ENCODE peak calls at places on chromosome 2, in ten cellular contexts. Y, X, P, L, F, T, Q, S, M and V are unnamed samples.
A peak's percentile ranks its signal among the peaks of the same experiment; 100 is the strongest.

GRCh38 chr2:173963323-173963816 is 1.8 kb downstream of the SP3 start:
- DNase-seq in Q (peak; percentile 51), M (no peak), P (peak; percentile 78), L (no peak), S (peak; percentile 72), Y (peak; percentile 39), T (no peak), X (peak; percentile 87), F (peak; percentile 18), V (no peak)

GRCh38 chr2:19377717-19378116 is 19.3 kb upstream of the OSR1 start:
- DNase-seq in T (no peak), L (no peak), Q (no peak), X (no peak), P (no peak), M (no peak), Y (no peak), F (no peak), S (no peak), V (no peak)

GRCh38 chr2:171762879-171763573 is 75.8 kb downstream of the DYNC1I2 start:
- DNase-seq in P (no peak), Q (no peak), M (no peak), X (peak; percentile 22), F (no peak), L (no peak), Y (no peak), T (no peak), S (peak; percentile 59), V (no peak)

GRCh38 chr2:109439897-109440506 is 173.8 kb downstream of the SEPTIN10 start:
- DNase-seq in F (no peak), T (no peak), L (no peak), X (no peak), S (no peak), Q (no peak), M (no peak), P (no peak), Y (no peak), V (no peak)

GRCh38 chr2:188813315-188813714 is 160.9 kb upstream of the COL3A1 start:
- DNase-seq in Q (no peak), P (no peak), Y (no peak), M (no peak), T (no peak), F (no peak), S (peak; percentile 86), L (no peak), X (no peak), V (no peak)

GRCh38 chr2:147511491-147511948 is 333.3 kb upstream of the ACVR2A start:
- DNase-seq in Y (peak; percentile 42), M (no peak), Q (no peak), F (no peak), T (no peak), L (no peak), X (peak; percentile 18), S (peak; percentile 26), P (no peak), V (no peak)

GRCh38 chr2:17083902-17084301 is 418.3 kb upstream of the CYRIA start:
- DNase-seq in X (peak; percentile 1), S (peak; percentile 88), P (no peak), Q (no peak), L (no peak), Y (no peak), F (no peak), T (no peak), M (no peak), V (no peak)

GRCh38 chr2:218727502-218728165 is 17.0 kb downstream of the TTLL4 start:
- DNase-seq in L (no peak), S (no peak), M (no peak), Y (no peak), X (peak; percentile 32), Q (no peak), F (no peak), T (no peak), P (peak; percentile 78), V (no peak)

GRCh38 chr2:43212931-43213330 is 13.5 kb downstream of the ZFP36L2 start:
- DNase-seq in X (no peak), Q (no peak), M (peak; percentile 80), T (peak; percentile 76), P (no peak), F (peak; percentile 40), S (no peak), L (no peak), Y (peak; percentile 79), V (no peak)

GRCh38 chr2:190216829-190217228 is 102.8 kb downstream of the HIBCH start:
- DNase-seq in L (no peak), F (no peak), M (no peak), X (peak; percentile 27), P (no peak), Y (no peak), Q (no peak), T (no peak), S (no peak), V (no peak)

GRCh38 chr2:48905696-48906095 is 150.2 kb upstream of the LHCGR start:
- DNase-seq in M (no peak), S (no peak), Y (peak; percentile 47), T (peak; percentile 49), Q (no peak), P (no peak), F (no peak), X (no peak), L (no peak), V (no peak)

GRCh38 chr2:72497761-72498160 is 328.1 kb downstream of the EXOC6B start:
- DNase-seq in L (no peak), Q (no peak), S (peak; percentile 15), M (no peak), P (no peak), X (peak; percentile 49), T (no peak), Y (no peak), F (no peak), V (no peak)
- H3K9me3 ChIP-seq in L (no peaks in the 10 kb centered on the region), Q (peaks cover 3% of the 10 kb centered on the region), S (no peaks in the 10 kb centered on the region), M (no peaks in the 10 kb centered on the region), P (no peaks in the 10 kb centered on the region), X (no peaks in the 10 kb centered on the region), T (no peaks in the 10 kb centered on the region), Y (no peaks in the 10 kb centered on the region), F (no peaks in the 10 kb centered on the region), V (no peaks in the 10 kb centered on the region)

DNA sequence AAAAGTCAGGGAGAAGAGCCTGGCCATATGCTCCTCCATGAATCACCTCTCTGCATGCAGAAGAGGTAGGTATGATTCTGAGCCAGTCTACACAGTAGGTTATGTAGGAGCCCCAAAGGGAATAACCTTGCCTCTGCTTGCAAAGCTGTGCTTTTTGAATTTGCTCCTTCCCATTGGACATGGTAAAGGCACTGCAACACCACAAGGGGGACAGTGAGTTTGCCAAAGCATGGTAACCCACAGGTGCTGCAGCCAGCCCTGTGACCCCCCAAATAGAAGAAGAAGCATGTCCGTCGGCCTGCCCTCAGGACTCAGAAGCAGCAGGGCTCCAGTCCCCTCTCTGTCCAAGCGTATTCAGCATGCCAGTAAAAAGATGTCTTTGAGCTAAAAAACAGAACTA is 51.0 kb upstream of the BCL2L11 start:
- DNase-seq in Y (no peak), S (no peak), F (no peak), L (no peak), Q (no peak), T (no peak), X (no peak), M (no peak), P (no peak), V (no peak)
- TF ChIP-seq CTCF in Y (no peak), S (no peak), F (no peak), L (no peak), Q (no peak), T (no peak), X (peak; percentile 24), M (no peak), P (peak; percentile 12), V (no peak)

DNA sequence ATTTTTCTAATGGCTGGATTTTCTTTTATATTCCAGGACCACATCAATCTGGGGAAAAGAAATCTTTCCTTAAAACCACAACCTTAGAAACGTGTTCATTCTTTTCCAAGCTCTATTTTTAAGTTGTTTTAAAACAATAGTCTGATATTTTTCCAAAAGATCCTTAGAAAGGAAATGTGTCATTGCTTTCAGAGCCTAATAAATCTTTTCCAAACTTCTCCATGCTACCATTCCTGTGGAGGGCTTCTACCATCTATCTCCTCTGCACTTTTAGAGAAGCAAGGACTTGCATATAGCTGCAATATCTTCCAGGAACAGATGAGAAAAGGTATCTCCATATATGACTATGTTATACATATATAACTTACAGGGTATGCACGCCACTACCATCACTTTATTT is 21.2 kb downstream of the WDFY1 start:
- DNase-seq in X (no peak), M (no peak), L (no peak), P (no peak), S (peak; percentile 48), Q (no peak), F (no peak), Y (no peak), T (no peak), V (no peak)
- H3K9me3 ChIP-seq in X (peaks cover 19% of the 10 kb centered on the region), M (no peaks in the 10 kb centered on the region), L (no peaks in the 10 kb centered on the region), P (peaks cover 13% of the 10 kb centered on the region), S (no peaks in the 10 kb centered on the region), Q (peaks cover 13% of the 10 kb centered on the region), F (no peaks in the 10 kb centered on the region), Y (no peaks in the 10 kb centered on the region), T (no peaks in the 10 kb centered on the region), V (no peaks in the 10 kb centered on the region)

DNA sequence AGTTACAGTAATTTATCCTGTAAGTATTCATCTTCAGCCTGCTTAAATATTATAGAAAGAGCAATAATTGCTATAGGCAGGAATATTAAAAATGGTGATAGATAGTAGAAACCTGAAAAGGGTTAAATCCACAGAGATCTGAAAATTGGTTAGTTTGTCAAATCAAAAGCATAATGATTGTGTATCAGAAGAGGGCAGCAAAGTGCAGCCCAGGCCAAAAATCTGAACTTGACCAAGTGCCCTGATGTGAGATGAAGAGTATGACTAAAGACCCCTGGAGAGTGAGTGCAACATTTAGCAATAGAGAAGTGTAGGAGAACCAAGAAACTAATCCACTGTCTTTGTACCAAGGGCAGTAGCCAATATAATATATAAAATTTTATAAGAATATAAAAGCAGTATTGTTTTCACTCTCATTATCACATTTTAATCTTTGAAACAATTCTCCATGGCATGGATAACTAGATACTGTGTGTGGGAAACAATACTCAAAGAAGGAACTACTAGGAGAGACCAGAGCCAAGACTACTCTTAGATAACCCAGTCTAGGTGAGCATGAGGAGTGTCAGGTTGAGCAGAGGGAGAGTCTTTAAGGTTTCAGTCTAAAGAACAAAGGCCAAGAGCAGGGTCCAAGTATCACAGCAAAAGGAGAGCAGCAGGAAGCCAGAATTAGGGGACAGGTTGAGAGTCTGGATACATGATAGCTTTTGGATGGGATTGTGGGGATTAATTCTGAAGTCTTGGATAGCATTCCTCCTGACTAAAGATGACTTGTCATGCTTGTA is 148.7 kb downstream of the CALCRL start:
- DNase-seq in M (no peak), P (no peak), F (no peak), T (no peak), L (no peak), X (peak; percentile 50), S (peak; percentile 12), Q (no peak), Y (no peak), V (no peak)
- TF ChIP-seq CTCF in M (peak; percentile 14), P (no peak), F (no peak), T (no peak), L (peak; percentile 20), X (peak; percentile 39), S (peak; percentile 28), Q (peak; percentile 40), Y (peak; percentile 47), V (no peak)